ENCODE peak calls at places on chromosomes 13 and 19, in ten cellular contexts. N is cardiac muscle cell; L is Caco-2; Z is neural progenitor cell; E is psoas muscle; Y is pancreas; A is BJ; O is CD4-positive, alpha-beta T cell; R is CD8-positive, alpha-beta T cell; P is stomach. I is an unnamed sample.

GRCh38 chr13:76016799-76017198 is 380.7 kb downstream of the LMO7 start:
- DNase-seq in L (no peak), R (no peak), N (peak; percentile 40), P (no peak), Y (peak; percentile 15), E (no peak), O (no peak), A (no peak), Z (peak; percentile 30), I (no peak)

GRCh38 chr19:37964109-37964508 is 57.1 kb downstream of the SIPA1L3 start:
- DNase-seq in Z (no peak), Y (no peak), E (no peak), L (no peak), N (peak; percentile 24), P (no peak), A (no peak), O (no peak), R (no peak), I (no peak)

GRCh38 chr13:51626749-51627148 is 42.5 kb downstream of the WDFY2 start:
- DNase-seq in P (peak; percentile 79), Y (peak; percentile 81), E (no peak), Z (no peak), A (no peak), L (no peak), R (no peak), O (no peak), N (no peak), I (no peak)

GRCh38 chr19:45340899-45341453 is 426 bp downstream of the KLC3 start:
- DNase-seq in Z (peak; percentile 18), E (no peak), L (no peak), N (no peak), Y (no peak), O (peak; percentile 4), P (no peak), A (no peak), R (no peak), I (no peak)

GRCh38 chr13:99363391-99363790 is 56.2 kb upstream of the GPR183 start:
- DNase-seq in E (no peak), P (no peak), Z (no peak), L (no peak), A (no peak), R (no peak), O (no peak), Y (no peak), N (no peak), I (no peak)

GRCh38 chr13:103140001-103140671 is 73.9 kb upstream of the SLC10A2 start:
- DNase-seq in E (no peak), R (no peak), Z (peak; percentile 46), A (peak; percentile 4), Y (no peak), O (no peak), P (no peak), N (peak; percentile 8), L (no peak), I (no peak)

GRCh38 chr13:100887729-100888151 is 213.1 kb upstream of the TMTC4 start:
- DNase-seq in R (no peak), A (peak; percentile 41), O (no peak), Z (no peak), N (peak; percentile 13), E (no peak), P (no peak), L (no peak), Y (no peak), I (no peak)

GRCh38 chr19:5288347-5288739 is 52.3 kb downstream of the PTPRS start:
- DNase-seq in O (no peak), R (no peak), Z (no peak), E (peak; percentile 73), P (peak; percentile 49), A (no peak), L (no peak), Y (no peak), N (no peak), I (no peak)

GRCh38 chr13:74074723-74075122 is 59.5 kb downstream of the KLF12 start:
- DNase-seq in R (no peak), P (no peak), Y (no peak), L (no peak), Z (no peak), E (no peak), O (no peak), A (no peak), N (peak; percentile 43), I (no peak)

GRCh38 chr13:104389722-104390121 is 1323.5 kb upstream of the SLC10A2 start:
- DNase-seq in O (no peak), A (no peak), N (peak; percentile 67), Y (no peak), Z (no peak), L (no peak), R (no peak), E (no peak), P (no peak), I (no peak)

GRCh38 chr13:20182231-20182846 is 10.4 kb downstream of the GJB2 start:
- DNase-seq in O (no peak), L (peak; percentile 64), Z (peak; percentile 81), R (peak; percentile 62), N (peak; percentile 87), Y (peak; percentile 52), E (no peak), P (peak; percentile 48), A (no peak), I (no peak)

GRCh38 chr19:45498411-45499195 is at the start of gene PPM1N:
- DNase-seq in L (no peak), R (peak; percentile 84), A (no peak), Y (no peak), E (peak; percentile 66), O (peak; percentile 59), N (peak; percentile 34), Z (peak; percentile 84), P (no peak), I (no peak)

GRCh38 chr13:107205318-107206112 is 637.6 kb upstream of the ARGLU1 start:
- DNase-seq in Z (peak; percentile 77), N (peak; percentile 80), R (peak; percentile 65), Y (peak; percentile 70), O (peak; percentile 38), L (peak; percentile 73), E (peak; percentile 68), A (no peak), P (peak; percentile 77), I (no peak)

GRCh38 chr13:85993567-85993966 is 194.3 kb upstream of the SLITRK6 start:
- DNase-seq in E (no peak), L (no peak), A (no peak), O (no peak), Y (no peak), Z (no peak), R (no peak), N (no peak), P (no peak), I (no peak)

GRCh38 chr19:17873661-17874422 is 2.1 kb downstream of the SLC5A5 start:
- DNase-seq in R (peak; percentile 75), Y (no peak), E (no peak), O (peak; percentile 61), P (peak; percentile 63), N (peak; percentile 30), A (no peak), L (peak; percentile 77), Z (peak; percentile 94), I (no peak)

GRCh38 chr19:17282488-17283256 is 971 bp downstream of the ANKLE1 start:
- DNase-seq in P (peak; percentile 93), A (no peak), O (peak; percentile 74), Y (peak; percentile 89), E (peak; percentile 91), N (peak; percentile 83), L (peak; percentile 90), R (peak; percentile 87), Z (peak; percentile 93), I (peak; percentile 96)

GRCh38 chr13:35512271-35512920 is 35.9 kb upstream of the MAB21L1 start:
- DNase-seq in A (peak; percentile 84), L (no peak), N (peak; percentile 97), R (no peak), E (peak; percentile 31), Z (no peak), P (no peak), Y (no peak), O (no peak), I (no peak)

GRCh38 chr19:53906211-53907192 is 2.6 kb upstream of the CACNG7 start:
- DNase-seq in A (no peak), P (peak; percentile 44), Y (peak; percentile 44), Z (peak; percentile 71), R (peak; percentile 79), O (peak; percentile 66), E (peak; percentile 72), L (no peak), N (peak; percentile 37), I (no peak)
- H3K27me3 ChIP-seq in A (peaks cover 33% of the 10 kb centered on the region), P (peaks cover 20% of the 10 kb centered on the region), Y (peaks cover 3% of the 10 kb centered on the region), Z (peaks cover 76% of the 10 kb centered on the region), R (peaks cover 42% of the 10 kb centered on the region), O (peaks cover 57% of the 10 kb centered on the region), E (no peaks in the 10 kb centered on the region), L (no peaks in the 10 kb centered on the region), N (peaks cover 74% of the 10 kb centered on the region), I (peaks cover 48% of the 10 kb centered on the region)

GRCh38 chr13:96817336-96817941 is 176.8 kb downstream of the OXGR1 start:
- DNase-seq in O (no peak), Z (peak; percentile 55), R (no peak), P (no peak), E (no peak), L (no peak), Y (no peak), N (peak; percentile 31), A (no peak), I (no peak)
- TF ChIP-seq CTCF in O (no peak), Z (peak; percentile 80), R (no peak), P (peak; percentile 34), E (peak; percentile 39), L (peak; percentile 64), Y (peak; percentile 40), N (peak; percentile 44), A (peak; percentile 30), I (peak; percentile 38)

DNA sequence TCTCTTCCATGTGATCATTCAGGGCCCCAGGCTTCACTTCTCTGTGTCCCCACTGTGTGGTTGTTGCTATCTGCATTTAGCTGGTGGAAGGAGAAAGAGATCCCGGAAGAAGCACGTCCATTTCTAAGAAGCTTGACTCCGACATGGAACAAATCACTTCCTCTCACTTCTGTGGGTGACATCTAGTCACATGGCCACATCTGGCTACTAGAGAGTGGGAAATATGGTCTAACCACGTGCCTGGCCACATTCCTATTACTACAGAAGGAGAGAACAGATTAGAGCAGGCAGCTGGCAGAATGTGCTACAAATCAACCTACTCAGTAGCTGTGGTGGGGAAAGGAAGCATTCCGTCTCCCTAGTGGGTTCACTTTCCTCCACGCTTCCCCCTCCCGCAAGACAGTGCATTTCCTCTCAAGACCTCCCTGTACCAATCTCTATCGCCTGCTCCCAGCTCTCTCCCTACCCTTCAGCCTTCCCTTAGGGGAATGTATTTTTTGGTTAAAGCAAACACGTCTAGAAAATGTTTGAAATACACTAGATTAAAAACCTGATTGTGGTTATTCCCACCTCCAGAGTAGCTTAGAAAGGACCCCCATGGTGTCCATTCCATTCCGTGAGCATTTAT is 7.8 kb upstream of the AMER2 start:
- DNase-seq in R (no peak), Y (no peak), P (no peak), A (no peak), O (no peak), E (no peak), Z (no peak), L (no peak), N (peak; percentile 3), I (peak; percentile 62)
- H3K27me3 ChIP-seq in R (no peaks in the 10 kb centered on the region), Y (no peaks in the 10 kb centered on the region), P (no peaks in the 10 kb centered on the region), A (no peaks in the 10 kb centered on the region), O (peaks cover 35% of the 10 kb centered on the region), E (no peaks in the 10 kb centered on the region), Z (no peaks in the 10 kb centered on the region), L (no peaks in the 10 kb centered on the region), N (no peaks in the 10 kb centered on the region), I (peaks cover 7% of the 10 kb centered on the region)

DNA sequence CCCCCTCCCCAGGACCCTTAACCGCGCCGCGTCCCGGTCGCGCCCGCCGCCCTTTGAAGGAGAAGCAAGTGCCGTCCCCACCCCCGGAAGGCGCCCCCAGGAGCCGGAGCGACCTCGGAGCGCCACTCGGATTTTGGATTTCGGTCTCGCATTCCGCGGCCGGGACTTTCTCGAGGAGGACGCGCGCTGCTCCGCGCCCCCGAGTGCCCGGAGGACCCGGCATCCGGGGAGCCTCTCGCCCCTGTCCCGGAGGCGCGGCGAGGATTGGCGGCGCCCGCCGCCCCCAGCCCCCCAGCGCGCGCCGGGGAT is 1.6 kb downstream of the MIDN start:
- DNase-seq in Z (no peak), P (no peak), L (no peak), N (no peak), O (no peak), A (no peak), E (no peak), R (no peak), Y (no peak), I (no peak)
- TF ChIP-seq CTCF in Z (no peak), P (no peak), L (no peak), N (no peak), O (no peak), A (no peak), E (no peak), R (no peak), Y (no peak), I (no peak)

I was measured in esophagus muscularis mucosa.